ENCODE peak calls at places on chromosome X, in five cellular contexts. H, N, M, Y and F are unnamed samples.

GRCh38 chrX:17361620-17362019 is 13.4 kb upstream of the NHS start:
- DNase-seq in Y (no peak), M (no peak), H (peak), N (no peak), F (no peak)

GRCh38 chrX:10125248-10125615 is 31.5 kb upstream of the CLCN4 start:
- DNase-seq in N (no peak), Y (no peak), M (no peak), H (no peak), F (no peak)

GRCh38 chrX:136582624-136583023 is 50.6 kb downstream of the VGLL1 start:
- DNase-seq in M (no peak), H (no peak), Y (no peak), N (no peak), F (no peak)

GRCh38 chrX:152895724-152896420 is 2.0 kb upstream of the ZNF185 start:
- DNase-seq in Y (peak), N (no peak), H (no peak), M (no peak), F (no peak)

GRCh38 chrX:11765449-11765848 is 7.4 kb downstream of the MSL3 start:
- DNase-seq in Y (no peak), N (no peak), H (no peak), M (no peak), F (no peak)

GRCh38 chrX:113195949-113196348 is 355.3 kb upstream of the AMOT start:
- DNase-seq in M (no peak), Y (no peak), H (no peak), N (no peak), F (no peak)

GRCh38 chrX:44012484-44013096 is 39.4 kb upstream of the NDP start:
- DNase-seq in H (no peak), Y (peak), M (no peak), N (no peak), F (no peak)

GRCh38 chrX:8424941-8425340 is 39.7 kb upstream of the VCX3B start:
- DNase-seq in H (no peak), M (no peak), Y (peak), N (no peak), F (no peak)

GRCh38 chrX:41695464-41695863 is 6.7 kb downstream of the GPR34 start:
- DNase-seq in Y (no peak), H (no peak), M (no peak), N (no peak), F (no peak)

GRCh38 chrX:153476628-153477027 is 6.3 kb upstream of the HAUS7 start:
- DNase-seq in M (no peak), N (no peak), H (no peak), Y (no peak), F (no peak)

GRCh38 chrX:109990582-109991276 is 12.2 kb upstream of the TMEM164 start:
- DNase-seq in Y (no peak), N (no peak), M (no peak), H (no peak), F (no peak)

GRCh38 chrX:107565916-107566602 is 62.3 kb upstream of the PRPS1 start:
- DNase-seq in H (peak), Y (peak), N (no peak), M (no peak), F (peak)

GRCh38 chrX:124217289-124218251 is 114.9 kb upstream of the TEX13D start:
- DNase-seq in Y (no peak), N (no peak), M (peak), H (peak), F (no peak)

GRCh38 chrX:11792461-11793421 is 34.7 kb downstream of the MSL3 start:
- DNase-seq in N (no peak), M (peak), H (no peak), Y (no peak), F (no peak)

DNA sequence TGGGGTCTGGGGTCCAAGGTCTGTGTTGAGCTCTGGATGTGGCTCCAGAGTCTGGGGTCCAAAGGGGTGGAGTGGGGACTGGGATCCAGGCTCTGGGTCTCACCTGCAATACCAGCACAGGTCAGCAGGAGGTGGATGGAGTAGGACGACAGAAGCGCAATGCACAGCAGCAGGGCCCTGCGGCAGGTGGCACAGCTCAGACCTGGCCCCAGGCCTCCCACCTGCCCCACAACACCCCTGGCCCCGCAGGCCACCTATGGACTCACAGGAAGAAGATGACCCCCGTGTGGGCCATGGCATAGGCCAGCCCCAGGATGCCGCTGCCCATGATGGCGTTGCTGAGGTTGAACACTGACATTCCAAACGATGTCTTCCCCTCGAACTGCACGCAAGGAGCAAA is 3.4 kb downstream of the SLC38A5 start:
- DNase-seq in M (no peak), Y (no peak), N (no peak), H (no peak), F (no peak)
- TF ChIP-seq CTCF in M (no peak), Y (peak), N (no peak), H (peak), F (peak)

GRCh38 chrX:68422478-68422877 is 10.8 kb downstream of the OPHN1 start:
- DNase-seq in N (no peak), H (no peak), M (no peak), Y (no peak), F (no peak)
- TF ChIP-seq CTCF in N (no peak), H (no peak), M (no peak), Y (no peak), F (no peak)

GRCh38 chrX:125436855-125437254 is 117.2 kb downstream of the TEX13C start:
- DNase-seq in M (no peak), Y (peak), H (no peak), N (no peak), F (no peak)
- TF ChIP-seq CTCF in M (no peak), Y (peak), H (peak), N (no peak), F (peak)

GRCh38 chrX:101391831-101392230 is 1.0 kb downstream of the RPL36A start:
- DNase-seq in Y (no peak), M (no peak), N (no peak), H (no peak), F (no peak)
- TF ChIP-seq CTCF in Y (no peak), M (no peak), N (no peak), H (no peak), F (no peak)

DNA sequence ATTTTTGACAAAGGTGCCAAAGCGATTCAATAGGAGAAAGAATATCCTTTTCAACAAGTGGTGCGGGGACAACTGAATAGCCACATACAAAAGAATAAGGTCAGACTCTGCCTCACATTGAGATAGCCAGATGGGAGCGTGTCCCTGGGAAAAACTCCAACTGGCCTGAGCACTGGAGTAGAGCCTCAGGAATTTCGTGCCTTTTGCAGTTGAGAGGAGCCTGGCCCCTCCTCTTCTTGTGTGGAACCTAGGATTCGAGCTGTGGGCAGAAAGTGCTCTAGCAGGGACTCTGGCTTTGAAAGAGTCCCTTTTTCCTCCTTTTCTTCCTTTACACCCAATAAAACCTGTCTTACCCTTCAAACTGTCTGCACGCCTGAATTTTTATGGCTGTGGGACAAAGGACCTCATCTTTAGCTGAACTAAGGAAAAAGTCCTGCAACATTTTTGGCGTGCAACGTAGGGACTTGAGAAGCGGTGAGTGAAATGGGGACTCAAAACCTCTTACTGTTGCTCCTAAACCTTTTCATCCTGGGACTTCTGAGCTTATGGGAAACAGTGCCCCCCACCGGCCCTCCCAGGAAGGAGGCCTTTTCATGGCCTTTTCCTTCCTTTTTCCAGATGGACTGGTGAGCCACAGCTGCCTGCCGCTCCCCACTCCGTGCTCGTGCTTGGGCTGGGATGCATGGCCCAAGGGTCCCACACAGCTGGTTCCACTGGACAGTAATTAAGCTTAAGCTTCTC is 68.6 kb downstream of the BMP15 start:
- DNase-seq in M (no peak), Y (no peak), H (no peak), N (no peak), F (no peak)
- TF ChIP-seq CTCF in M (no peak), Y (no peak), H (no peak), N (no peak), F (no peak)